ENCODE peak calls at places on chromosomes 6 and 20, in seven cellular contexts. P is SK-N-SH, K is Panc1, W is uterus, C is RWPE1, Q is mesendoderm, I is SJSA1. Y is an unnamed sample.

GRCh38 chr6:46290435-46290834 is 119.7 kb upstream of the ENPP5 start:
- DNase-seq in W (no peak), I (no peak), C (no peak), Q (no peak), P (no peak), K (no peak), Y (no peak)

GRCh38 chr20:34037121-34037520 is 43.4 kb downstream of the RALY start:
- DNase-seq in W (no peak), Q (peak; percentile 48), K (no peak), I (no peak), C (no peak), P (no peak), Y (no peak)

GRCh38 chr20:59603176-59603575 is 1.2 kb upstream of the PHACTR3 start:
- DNase-seq in W (no peak), I (no peak), Q (no peak), P (no peak), C (no peak), K (no peak), Y (no peak)

GRCh38 chr6:144657691-144658090 is 372.6 kb downstream of the UTRN start:
- DNase-seq in W (no peak), Q (peak; percentile 46), I (peak; percentile 96), P (no peak), K (no peak), C (peak; percentile 17), Y (no peak)

GRCh38 chr6:36698196-36698595 is 570 bp downstream of the RAB44 start:
- DNase-seq in I (no peak), C (no peak), W (no peak), Q (no peak), K (no peak), P (no peak), Y (no peak)

GRCh38 chr20:8299921-8300320 is 167.9 kb downstream of the PLCB1 start:
- DNase-seq in C (no peak), I (no peak), W (no peak), K (no peak), Q (no peak), P (no peak), Y (no peak)

GRCh38 chr6:13304580-13305255 is 23.6 kb downstream of the TBC1D7 start:
- DNase-seq in K (no peak), Q (no peak), W (no peak), C (no peak), I (no peak), P (no peak), Y (no peak)

GRCh38 chr6:36858407-36858981 is 16.1 kb downstream of the PPIL1 start:
- DNase-seq in P (no peak), I (no peak), W (peak; percentile 73), C (no peak), Q (peak; percentile 63), K (no peak), Y (no peak)

GRCh38 chr6:127920804-127921203 is 19.9 kb upstream of the THEMIS start:
- DNase-seq in K (no peak), Q (no peak), C (no peak), W (no peak), I (no peak), P (no peak), Y (no peak)

GRCh38 chr6:118325220-118325860 is 222.8 kb upstream of the PLN start:
- DNase-seq in Q (no peak), W (peak; percentile 45), C (peak; percentile 5), I (no peak), K (no peak), P (no peak), Y (no peak)

GRCh38 chr20:4141616-4142240 is 126.4 kb upstream of the RNF24 start:
- DNase-seq in I (no peak), Q (no peak), P (no peak), C (no peak), W (no peak), K (no peak), Y (no peak)

GRCh38 chr6:170166511-170167122 is 124.3 kb downstream of the DLL1 start:
- DNase-seq in P (no peak), I (no peak), Q (no peak), K (no peak), W (no peak), C (no peak), Y (no peak)

GRCh38 chr20:50663095-50663821 is 28.1 kb downstream of the RIPOR3 start:
- DNase-seq in W (no peak), K (no peak), P (peak; percentile 56), I (no peak), C (peak; percentile 83), Q (peak; percentile 64), Y (peak; percentile 34)

GRCh38 chr6:33758807-33759206 is 12.1 kb upstream of the IP6K3 start:
- DNase-seq in C (no peak), P (no peak), W (no peak), K (no peak), I (no peak), Q (no peak), Y (no peak)

GRCh38 chr6:96816182-96816888 is 20.9 kb downstream of the GPR63 start:
- DNase-seq in Q (peak; percentile 81), C (no peak), P (no peak), W (no peak), I (no peak), K (no peak), Y (no peak)

GRCh38 chr20:49276895-49277785 is 717 bp downstream of the ZNFX1 start:
- DNase-seq in W (peak; percentile 50), Q (peak; percentile 31), C (no peak), I (peak; percentile 47), K (no peak), P (peak; percentile 63), Y (no peak)

GRCh38 chr6:23002044-23002619 is 432.8 kb downstream of the HDGFL1 start:
- DNase-seq in I (no peak), W (no peak), C (no peak), P (no peak), K (no peak), Q (peak; percentile 75), Y (no peak)

GRCh38 chr20:57288676-57289075 is 22.2 kb upstream of the BMP7 start:
- DNase-seq in P (no peak), Q (no peak), W (no peak), I (no peak), K (no peak), C (no peak), Y (no peak)

GRCh38 chr6:30463651-30464618 is 25.4 kb upstream of the HLA-E start:
- DNase-seq in P (no peak), Q (no peak), I (peak; percentile 61), C (no peak), W (no peak), K (no peak), Y (no peak)

GRCh38 chr20:50467618-50468373 is 42.4 kb upstream of the PTPN1 start:
- DNase-seq in K (no peak), P (peak; percentile 57), Q (peak; percentile 76), C (peak; percentile 66), W (peak; percentile 32), I (no peak), Y (no peak)

GRCh38 chr6:158654960-158655485 is 5.2 kb downstream of the SYTL3 start:
- DNase-seq in K (no peak), W (no peak), Q (no peak), C (no peak), P (no peak), I (no peak), Y (no peak)

GRCh38 chr6:35678814-35679213 is 9.9 kb downstream of the FKBP5 start:
- DNase-seq in K (no peak), Q (no peak), I (no peak), W (no peak), P (no peak), C (no peak), Y (no peak)
- H3K27ac ChIP-seq in K (no peak overlapping the region), Q (no peak overlapping the region), I (no peak overlapping the region), W (peak overlapping the region; percentile 36), P (peak overlapping the region; percentile 56), C (no peak overlapping the region), Y (no peak overlapping the region)

GRCh38 chr6:87641065-87641692 is 51.2 kb downstream of the ORC3 start:
- DNase-seq in Q (no peak), K (no peak), P (no peak), C (no peak), I (no peak), W (no peak), Y (no peak)

GRCh38 chr6:87639373-87639772 is 49.4 kb downstream of the ORC3 start:
- DNase-seq in K (no peak), I (no peak), Q (no peak), W (no peak), C (no peak), P (no peak), Y (no peak)

GRCh38 chr6:87633851-87634250 is 43.9 kb downstream of the ORC3 start:
- DNase-seq in K (no peak), C (no peak), I (no peak), Q (no peak), P (no peak), W (no peak), Y (no peak)

GRCh38 chr6:87637106-87637505 is 47.2 kb downstream of the ORC3 start:
- DNase-seq in C (no peak), P (no peak), I (no peak), W (no peak), Q (no peak), K (no peak), Y (no peak)

DNA sequence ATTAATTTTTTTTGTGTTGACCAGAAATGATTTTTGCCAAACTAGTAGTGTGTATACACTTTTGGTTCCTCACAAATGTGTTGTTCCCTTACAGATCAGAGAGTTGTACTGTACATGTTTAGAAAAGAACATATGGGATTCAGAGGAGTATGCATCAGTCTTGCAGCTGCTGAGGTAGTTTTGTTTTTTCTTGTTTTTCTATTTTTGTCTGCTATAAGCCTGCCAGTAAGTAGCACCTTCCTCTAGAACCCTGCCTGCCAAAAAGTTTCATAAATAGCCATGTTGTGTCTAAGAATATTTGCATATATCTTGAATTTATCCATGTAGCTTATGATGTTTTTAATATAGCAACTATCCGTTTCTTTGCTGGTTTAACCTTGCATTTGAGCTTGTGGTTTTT is 46.4 kb downstream of the ORC3 start:
- DNase-seq in I (no peak), K (no peak), Q (no peak), W (no peak), C (no peak), P (no peak), Y (no peak)
- H3K27ac ChIP-seq in I (no peak overlapping the region), K (no peak overlapping the region), Q (no peak overlapping the region), W (no peak overlapping the region), C (no peak overlapping the region), P (no peak overlapping the region), Y (no peak overlapping the region)

DNA sequence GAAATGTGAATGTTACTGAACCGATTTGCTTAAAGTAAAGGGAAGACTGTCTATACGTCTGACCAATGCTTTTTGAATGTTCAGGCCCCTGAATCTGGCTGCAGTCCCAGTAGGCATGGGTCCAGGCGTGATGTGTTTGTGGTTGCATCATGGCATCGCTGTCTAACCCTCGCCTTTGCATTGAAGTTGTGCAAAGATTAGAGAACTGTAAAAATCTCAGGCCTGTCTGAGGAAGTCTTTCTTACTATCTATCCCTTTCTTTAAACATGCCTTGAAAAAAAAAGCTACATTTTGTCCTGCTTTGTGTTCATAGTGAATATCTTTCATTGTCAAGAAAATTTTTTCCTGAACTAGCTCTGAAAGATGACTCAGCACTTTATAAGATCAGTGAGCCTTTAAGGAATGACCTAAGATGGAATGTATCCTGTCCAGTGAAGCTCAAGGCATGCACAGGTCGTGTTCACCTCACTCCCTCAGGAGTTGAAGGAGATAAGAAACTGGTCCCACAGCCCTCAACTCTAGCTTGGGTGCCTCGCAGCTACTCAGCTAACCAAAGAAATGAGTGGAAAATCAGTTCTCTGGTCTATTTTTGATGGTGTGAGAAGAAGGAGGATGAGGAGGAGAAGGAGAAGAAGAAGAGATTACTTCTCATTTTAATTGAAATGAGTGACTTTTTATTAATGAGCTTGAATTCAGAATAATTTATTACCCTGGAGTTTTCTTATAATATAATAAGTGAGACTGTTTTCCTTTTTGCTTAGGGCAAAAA is 48.6 kb downstream of the TPD52L1 start:
- DNase-seq in I (peak; percentile 68), P (no peak), K (peak; percentile 66), C (peak; percentile 77), W (peak; percentile 20), Q (peak; percentile 36), Y (peak; percentile 49)
- H3K27ac ChIP-seq in I (peak overlapping the region; percentile 61), P (peak overlapping the region; percentile 41), K (no peak overlapping the region), C (peak overlapping the region; percentile 76), W (no peak overlapping the region), Q (no peak overlapping the region), Y (peak overlapping the region; percentile 90)

GRCh38 chr6:125759959-125760457 is 10.6 kb downstream of the HEY2 start:
- DNase-seq in C (no peak), I (no peak), P (no peak), K (no peak), W (no peak), Q (no peak), Y (no peak)
- H3K27ac ChIP-seq in C (no peak overlapping the region), I (no peak overlapping the region), P (no peak overlapping the region), K (no peak overlapping the region), W (no peak overlapping the region), Q (no peak overlapping the region), Y (no peak overlapping the region)

Y was measured in epithelial cell of prostate.